ENCODE peak calls at places on chromosomes 3 and 15, in seven cellular contexts. J is IMR-90, H is transverse colon, E is ovary, Q is adrenal gland, M is Peyer's patch, U is vagina. G is an unnamed sample.

GRCh38 chr3:129975332-129976090 is 991 bp downstream of the TRH start:
- DNase-seq in H (peak; percentile 10), Q (no peak), E (peak; percentile 23), M (no peak), J (no peak), U (no peak), G (no peak)

GRCh38 chr15:100650685-100651084 is 48.3 kb downstream of the ASB7 start:
- DNase-seq in U (no peak), E (no peak), J (no peak), Q (no peak), H (no peak), M (no peak), G (no peak)

GRCh38 chr3:38645076-38645475 is 4.4 kb downstream of the SCN5A start:
- DNase-seq in E (no peak), Q (peak; percentile 3), M (no peak), U (no peak), J (no peak), H (no peak), G (no peak)

GRCh38 chr3:10442151-10442795 is 63.1 kb downstream of the ATP2B2 start:
- DNase-seq in J (peak; percentile 64), Q (no peak), U (no peak), H (no peak), M (no peak), E (no peak), G (no peak)

GRCh38 chr15:88020806-88021205 is 235.7 kb downstream of the NTRK3 start:
- DNase-seq in J (no peak), M (no peak), U (no peak), Q (no peak), H (no peak), E (no peak), G (no peak)

GRCh38 chr3:150681037-150681436 is 22.7 kb downstream of the ERICH6 start:
- DNase-seq in Q (no peak), E (no peak), U (no peak), H (no peak), J (no peak), M (no peak), G (no peak)

GRCh38 chr3:14274999-14275961 is 96.7 kb downstream of the LSM3 start:
- DNase-seq in Q (no peak), U (no peak), J (no peak), M (no peak), H (no peak), E (no peak), G (no peak)

GRCh38 chr3:159872374-159873109 is 116.1 kb upstream of the IL12A start:
- DNase-seq in M (no peak), Q (no peak), J (peak; percentile 95), U (no peak), H (no peak), E (no peak), G (no peak)

GRCh38 chr3:38168988-38169363 is 3.6 kb downstream of the OXSR1 start:
- DNase-seq in Q (no peak), M (no peak), U (no peak), J (peak; percentile 39), E (no peak), H (no peak), G (no peak)

GRCh38 chr15:39887832-39888231 is 32.2 kb downstream of the GPR176 start:
- DNase-seq in E (no peak), M (peak; percentile 58), Q (peak; percentile 49), U (no peak), H (peak; percentile 46), J (peak; percentile 50), G (no peak)

GRCh38 chr3:135178566-135178965 is 383.5 kb downstream of the EPHB1 start:
- DNase-seq in U (no peak), J (no peak), H (no peak), E (no peak), M (no peak), Q (no peak), G (no peak)

GRCh38 chr15:28960979-28961378 is 75.2 kb downstream of the APBA2 start:
- DNase-seq in E (no peak), H (no peak), Q (no peak), J (peak; percentile 95), U (no peak), M (peak; percentile 18), G (no peak)

DNA sequence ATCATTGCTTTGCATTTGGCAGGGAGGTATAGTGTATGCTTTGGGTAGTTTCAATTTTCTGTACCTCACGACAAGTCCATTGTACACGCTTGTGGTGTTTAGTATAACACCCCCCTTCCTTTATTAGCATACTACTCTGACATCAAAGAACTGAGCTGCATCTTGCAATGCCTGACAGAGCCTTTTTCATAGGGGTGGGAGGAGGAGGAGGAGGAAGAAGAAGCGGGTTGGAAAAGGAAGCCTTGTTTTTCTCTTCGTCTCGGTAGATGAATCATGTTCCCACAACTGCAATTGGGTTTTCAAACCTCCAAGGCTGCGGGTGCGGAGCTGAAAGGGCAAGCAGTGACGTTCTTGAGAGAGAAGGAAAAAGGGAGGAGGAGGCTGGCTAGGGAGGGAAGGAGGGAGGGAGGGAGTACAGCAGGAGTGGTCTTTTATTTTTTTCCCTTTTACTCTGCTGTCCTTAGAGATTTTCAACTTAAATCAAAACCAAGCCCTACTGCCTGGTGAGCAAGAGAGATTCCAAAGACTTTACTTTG is 175.7 kb downstream of the KLHL25 start:
- DNase-seq in Q (peak; percentile 85), J (peak; percentile 98), M (peak; percentile 75), U (no peak), E (peak; percentile 86), H (peak; percentile 50), G (peak; percentile 82)
- TF ChIP-seq POLR2A in Q (peak; percentile 34), J (peak; percentile 51), M (no peak), U (no peak), E (peak; percentile 58), H (peak; percentile 51), G (peak; percentile 71)

GRCh38 chr15:50355980-50356379 is 982 bp upstream of the GABPB1 start:
- DNase-seq in M (no peak), H (no peak), J (no peak), U (no peak), Q (no peak), E (no peak), G (no peak)

GRCh38 chr15:50353999-50354837 is 780 bp downstream of the GABPB1 start:
- DNase-seq in E (peak; percentile 49), M (peak; percentile 81), Q (peak; percentile 64), U (no peak), H (peak; percentile 67), J (peak; percentile 92), G (peak; percentile 44)

GRCh38 chr15:50355612-50355905 is 561 bp upstream of the GABPB1 start:
- DNase-seq in Q (no peak), H (no peak), J (no peak), E (no peak), M (no peak), U (no peak), G (no peak)

GRCh38 chr15:50354838-50355611 is at the start of gene GABPB1:
- DNase-seq in M (peak; percentile 93), J (peak; percentile 94), H (peak; percentile 89), E (peak; percentile 87), Q (peak; percentile 87), U (peak; percentile 96), G (peak; percentile 83)

DNA sequence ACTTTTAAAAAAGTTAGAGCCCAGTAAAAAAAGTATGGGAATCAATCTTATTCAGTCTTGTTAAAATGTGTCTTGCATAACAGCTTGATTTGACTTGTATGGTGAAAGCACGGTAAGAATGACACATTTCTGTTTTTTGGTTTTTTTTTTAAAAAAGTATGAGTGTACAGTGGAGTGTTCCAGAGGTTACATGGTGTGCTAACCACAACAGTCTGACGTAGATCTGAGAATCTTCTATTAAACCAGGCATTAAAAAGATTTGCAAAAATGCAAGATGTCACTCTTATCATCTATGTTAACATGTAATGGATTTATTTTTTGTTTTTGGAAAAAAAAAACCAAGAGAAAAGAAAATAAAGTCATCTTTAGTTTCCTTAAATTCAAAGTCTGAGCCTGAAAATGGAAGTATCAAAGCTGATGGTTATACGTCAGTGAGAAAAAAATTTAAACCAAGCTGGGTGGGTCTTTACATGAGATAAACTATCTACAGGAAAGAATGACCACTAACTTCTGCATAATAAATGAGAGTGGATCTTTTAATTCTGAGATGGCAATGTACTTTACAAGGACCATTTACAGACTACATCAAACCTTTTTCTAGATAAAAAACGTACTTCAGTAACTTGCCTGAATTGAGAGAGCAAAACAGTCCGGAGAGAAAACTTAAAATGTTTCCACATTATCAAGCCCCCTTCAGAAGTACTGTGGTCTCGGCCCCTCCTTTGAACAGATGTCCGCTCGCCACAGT is 1.6 kb downstream of the GABPB1 start:
- DNase-seq in U (no peak), M (no peak), E (no peak), H (no peak), J (peak; percentile 95), Q (no peak), G (no peak)
- H3K4me1 ChIP-seq in U (peaks cover 70% of the 10 kb centered on the region), M (peaks cover 4% of the 10 kb centered on the region), E (peaks cover 15% of the 10 kb centered on the region), H (peaks cover 12% of the 10 kb centered on the region), J (no peaks in the 10 kb centered on the region), Q (peaks cover 57% of the 10 kb centered on the region), G (peaks cover 4% of the 10 kb centered on the region)

GRCh38 chr3:186124618-186125017 is 15.7 kb upstream of the ETV5 start:
- DNase-seq in U (no peak), H (no peak), Q (no peak), J (no peak), M (no peak), E (no peak), G (no peak)
- TF ChIP-seq POLR2A in U (no peak), H (no peak), Q (no peak), J (no peak), M (no peak), E (no peak), G (no peak)

GRCh38 chr15:44726568-44727461 is 9.5 kb upstream of the TRIM69 start:
- DNase-seq in E (no peak), U (no peak), Q (peak; percentile 57), H (peak; percentile 78), M (peak; percentile 91), J (peak; percentile 94), G (peak; percentile 61)

GRCh38 chr15:44727462-44728231 is 8.7 kb upstream of the TRIM69 start:
- DNase-seq in J (no peak), Q (no peak), H (no peak), M (no peak), E (no peak), U (no peak), G (no peak)

GRCh38 chr15:44729394-44729913 is 6.9 kb upstream of the TRIM69 start:
- DNase-seq in H (peak; percentile 63), Q (peak; percentile 53), J (peak; percentile 18), U (no peak), E (peak; percentile 48), M (peak; percentile 75), G (no peak)

GRCh38 chr15:44726136-44726535 is 10.2 kb upstream of the TRIM69 start:
- DNase-seq in M (peak; percentile 52), J (no peak), Q (no peak), H (no peak), U (no peak), E (no peak), G (no peak)

DNA sequence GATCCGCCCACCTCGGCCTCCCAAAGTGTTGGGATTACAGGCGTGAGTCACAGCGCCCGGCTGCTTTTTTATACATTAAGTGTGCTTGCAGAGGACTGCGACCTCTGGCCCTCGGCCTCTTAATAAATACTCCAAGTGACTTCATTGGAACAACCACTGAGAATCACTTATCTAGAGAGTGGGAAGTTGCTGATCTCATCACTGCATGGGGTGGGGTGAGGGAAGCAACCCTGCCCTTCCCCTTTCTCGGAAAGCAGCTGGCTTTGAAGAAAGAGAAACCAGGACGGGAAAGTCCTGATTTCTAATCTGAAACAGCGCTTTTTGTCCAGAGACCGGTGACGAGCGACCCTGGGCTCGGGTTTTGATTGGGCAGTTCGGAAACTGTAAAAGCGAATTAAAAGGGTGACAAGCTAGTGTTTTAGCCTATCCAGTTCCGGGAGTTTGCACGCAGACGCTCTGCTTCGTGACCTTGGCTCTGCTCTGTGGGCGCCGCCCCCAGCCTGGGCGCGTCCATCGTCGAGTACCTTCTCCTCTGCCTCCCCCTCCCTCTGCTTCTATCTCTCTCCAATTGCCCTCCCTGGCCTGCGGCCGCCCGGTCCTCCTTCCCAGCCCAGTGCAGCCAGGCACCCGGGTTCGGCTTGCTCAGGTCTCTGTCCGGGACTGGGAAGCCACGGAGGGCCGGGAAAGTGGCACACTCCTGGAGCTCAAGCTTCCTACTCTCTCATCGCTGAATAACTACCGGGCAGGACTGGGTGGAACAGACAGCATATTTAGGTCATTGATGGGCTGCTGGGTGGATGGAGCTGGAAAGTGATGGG is 7.5 kb upstream of the TRIM69 start:
- DNase-seq in M (peak; percentile 98), U (no peak), Q (peak; percentile 98), H (peak; percentile 97), J (peak; percentile 99), E (peak; percentile 92), G (peak; percentile 96)
- H3K4me1 ChIP-seq in M (peaks cover 28% of the 10 kb centered on the region), U (peaks cover 51% of the 10 kb centered on the region), Q (peaks cover 34% of the 10 kb centered on the region), H (peaks cover 12% of the 10 kb centered on the region), J (peaks cover 2% of the 10 kb centered on the region), E (peaks cover 4% of the 10 kb centered on the region), G (no peaks in the 10 kb centered on the region)

G was measured in uterus.